ENCODE peak calls at places on chromosomes 11 and 22, in six cellular contexts. V is neural progenitor cell; T is fibroblast of villous mesenchyme; O is GM12865; B is activated T-helper 1 cell treated with anti-CD3 and anti-CD28 coated beads, Interleukin-2, amount 50 U/mL, for 16 hours; C is breast epithelium. N is an unnamed sample.
A peak's percentile ranks its signal among the peaks of the same experiment; 100 is the strongest.

GRCh38 chr11:8747173-8747572 is 64.6 kb downstream of the RPL27A start:
- DNase-seq in O (peak; percentile 32), C (no peak), B (no peak), V (no peak), T (no peak), N (no peak)

GRCh38 chr22:48576333-48577013 is 1251.2 kb downstream of the BRD1 start:
- DNase-seq in V (peak; percentile 88), T (no peak), C (no peak), B (no peak), O (no peak), N (peak; percentile 67)

GRCh38 chr22:48333816-48334735 is 1493.6 kb downstream of the BRD1 start:
- DNase-seq in B (no peak), T (no peak), V (no peak), O (no peak), C (no peak), N (no peak)

GRCh38 chr11:61774441-61774840 is 18.0 kb downstream of the TMEM258 start:
- DNase-seq in T (no peak), V (no peak), O (no peak), C (no peak), B (no peak), N (no peak)

GRCh38 chr22:28792491-28793383 is 7.6 kb downstream of the XBP1 start:
- DNase-seq in O (peak; percentile 80), C (no peak), T (no peak), V (no peak), B (no peak), N (no peak)

GRCh38 chr11:69086152-69086551 is 37.4 kb downstream of the TPCN2 start:
- DNase-seq in T (peak; percentile 17), B (no peak), V (peak; percentile 31), C (no peak), O (no peak), N (peak; percentile 35)

GRCh38 chr11:102927624-102927990 is 27.9 kb downstream of the MMP13 start:
- DNase-seq in C (no peak), V (no peak), O (no peak), T (no peak), B (no peak), N (no peak)

GRCh38 chr22:40261783-40262182 is 84.1 kb downstream of the TNRC6B start:
- DNase-seq in V (no peak), B (no peak), T (no peak), C (no peak), O (no peak), N (no peak)

GRCh38 chr22:28424427-28425080 is 255.1 kb downstream of the TTC28 start:
- DNase-seq in T (peak; percentile 84), V (no peak), O (no peak), C (no peak), B (no peak), N (no peak)

GRCh38 chr11:32411937-32412615 is 23.3 kb downstream of the WT1 start:
- DNase-seq in T (no peak), O (no peak), V (no peak), C (no peak), B (no peak), N (no peak)

GRCh38 chr11:67415501-67416304 is at the start of gene CARNS1:
- DNase-seq in T (no peak), B (no peak), C (no peak), O (no peak), V (peak; percentile 38), N (peak; percentile 66)

GRCh38 chr11:8803973-8804372 is 107.0 kb upstream of the AKIP1 start:
- DNase-seq in O (no peak), B (no peak), T (no peak), C (no peak), V (no peak), N (no peak)

GRCh38 chr11:2586091-2586792 is 113.6 kb downstream of the KCNQ1OT1 start:
- DNase-seq in C (peak; percentile 12), T (peak; percentile 5), O (no peak), V (no peak), B (no peak), N (no peak)

GRCh38 chr11:118565062-118565461 is 669 bp downstream of the IFT46 start:
- DNase-seq in O (no peak), B (no peak), V (no peak), T (no peak), C (peak; percentile 66), N (no peak)

GRCh38 chr11:6438979-6439571 is 1.7 kb downstream of the HPX start:
- DNase-seq in V (peak; percentile 69), T (peak; percentile 69), C (no peak), O (peak; percentile 52), B (no peak), N (peak; percentile 58)

GRCh38 chr11:28107331-28107725 is 628 bp downstream of the KIF18A start:
- DNase-seq in O (peak; percentile 44), V (peak; percentile 59), C (no peak), B (no peak), T (no peak), N (no peak)

GRCh38 chr11:124717786-124718634 is 21.7 kb upstream of the NRGN start:
- DNase-seq in C (no peak), T (no peak), B (no peak), O (no peak), V (peak; percentile 73), N (peak; percentile 54)

GRCh38 chr11:113341388-113342165 is 27.2 kb downstream of the TTC12 start:
- DNase-seq in O (no peak), V (no peak), C (no peak), T (no peak), B (no peak), N (no peak)

GRCh38 chr11:44608654-44609027 is 43.2 kb downstream of the CD82 start:
- DNase-seq in C (no peak), T (no peak), O (peak; percentile 39), B (no peak), V (no peak), N (no peak)

GRCh38 chr11:43925063-43925931 is 17.1 kb upstream of the C11orf96 start:
- DNase-seq in B (no peak), V (no peak), C (no peak), O (no peak), T (no peak), N (no peak)

GRCh38 chr22:40200795-40201194 is 23.1 kb downstream of the TNRC6B start:
- DNase-seq in V (no peak), T (no peak), B (no peak), O (no peak), C (no peak), N (no peak)

GRCh38 chr11:34792814-34793241 is 123.4 kb downstream of the APIP start:
- DNase-seq in B (no peak), V (peak; percentile 46), O (no peak), C (peak; percentile 83), T (no peak), N (no peak)

GRCh38 chr11:8230178-8230859 is 33.4 kb downstream of the LMO1 start:
- DNase-seq in O (no peak), C (no peak), T (no peak), B (no peak), V (no peak), N (no peak)

GRCh38 chr11:118628861-118629549 is 21.6 kb downstream of the PHLDB1 start:
- DNase-seq in C (no peak), O (no peak), T (no peak), V (no peak), B (no peak), N (no peak)

GRCh38 chr11:66550887-66551286 is 4.2 kb downstream of the ACTN3 start:
- DNase-seq in T (no peak), C (no peak), V (no peak), O (no peak), B (no peak), N (no peak)

GRCh38 chr11:34502949-34503348 is 10.6 kb downstream of the ELF5 start:
- DNase-seq in C (no peak), O (no peak), T (no peak), B (no peak), V (no peak), N (no peak)